ENCODE peak calls at places on chromosomes 13 and 19, in five cellular contexts. Y is smooth muscle cell of the brain vasculature, J is stomach, V is left kidney, A is upper lobe of left lung. Z is an unnamed sample.

GRCh38 chr13:98541211-98541610 is 35.7 kb downstream of the STK24 start:
- DNase-seq in Y (no peak), J (no peak), V (no peak), A (no peak), Z (no peak)

GRCh38 chr13:111095031-111095840 is 19.9 kb upstream of the ARHGEF7 start:
- DNase-seq in Y (no peak), J (no peak), V (peak; percentile 7), A (peak; percentile 54), Z (no peak)

GRCh38 chr13:44759723-44760360 is 183.7 kb upstream of the TSC22D1 start:
- DNase-seq in Y (no peak), J (peak; percentile 84), V (peak; percentile 88), A (no peak), Z (peak; percentile 80)

GRCh38 chr19:956747-957451 is 27.2 kb upstream of the WDR18 start:
- DNase-seq in Y (no peak), J (no peak), V (peak; percentile 90), A (no peak), Z (no peak)

GRCh38 chr13:30256713-30257432 is 50.5 kb downstream of the KATNAL1 start:
- DNase-seq in Y (no peak), J (no peak), V (peak; percentile 17), A (no peak), Z (no peak)

GRCh38 chr19:13234518-13234917 is 84.3 kb downstream of the IER2 start:
- DNase-seq in Y (no peak), J (peak; percentile 73), V (peak; percentile 35), A (no peak), Z (peak; percentile 12)

GRCh38 chr19:41096353-41096752 is 8.1 kb downstream of the CYP2A13 start:
- DNase-seq in Y (no peak), J (no peak), V (no peak), A (no peak), Z (no peak)

GRCh38 chr13:36343766-36344165 is 2.4 kb downstream of the SPART start:
- DNase-seq in Y (no peak), J (no peak), V (no peak), A (no peak), Z (no peak)

GRCh38 chr19:47445937-47446402 is 25.7 kb downstream of the SLC8A2 start:
- DNase-seq in Y (no peak), J (peak; percentile 43), V (peak; percentile 91), A (peak; percentile 84), Z (peak; percentile 44)

GRCh38 chr19:40502647-40503046 is 35.8 kb downstream of the SPTBN4 start:
- DNase-seq in Y (no peak), J (peak; percentile 55), V (peak; percentile 15), A (no peak), Z (no peak)

GRCh38 chr13:53189162-53189561 is 160.5 kb downstream of the OLFM4 start:
- DNase-seq in Y (no peak), J (no peak), V (no peak), A (no peak), Z (no peak)

GRCh38 chr13:40408602-40409001 is 257.8 kb downstream of the FOXO1 start:
- DNase-seq in Y (no peak), J (no peak), V (no peak), A (no peak), Z (no peak)

GRCh38 chr13:23445794-23446193 is 12.3 kb upstream of the SACS start:
- DNase-seq in Y (no peak), J (no peak), V (no peak), A (no peak), Z (no peak)

Z was measured in prostate gland.